ENCODE peak calls at places on chromosome 9, in six cellular contexts. Y is transverse colon; D is stimulated activated CD8-positive, alpha-beta memory T cell treated with anti-CD3 and anti-CD28 coated beads, Interleukin-15, amount 100 ng/mL, for 48 hours; F is cardiac muscle cell; B is SK-N-DZ; I is A172. S is an unnamed sample.

GRCh38 chr9:95788486-95789110 is 86.9 kb upstream of the ERCC6L2 start:
- DNase-seq in F (no peak), B (no peak), Y (no peak), D (no peak), I (no peak), S (no peak)

GRCh38 chr9:14652729-14653377 is 40.4 kb downstream of the ZDHHC21 start:
- DNase-seq in B (peak; percentile 16), I (peak; percentile 4), D (no peak), Y (no peak), F (peak; percentile 30), S (no peak)

GRCh38 chr9:137141976-137142936 is 3.3 kb downstream of the GRIN1 start:
- DNase-seq in Y (no peak), F (no peak), I (no peak), B (no peak), D (no peak), S (no peak)

GRCh38 chr9:31210982-31211570 is 1173.4 kb upstream of the ACO1 start:
- DNase-seq in I (peak; percentile 8), Y (peak; percentile 7), D (no peak), F (peak; percentile 45), B (no peak), S (no peak)

GRCh38 chr9:127783111-127783621 is 2.7 kb upstream of the CDK9 start:
- DNase-seq in Y (peak; percentile 70), B (no peak), I (no peak), D (peak; percentile 80), F (no peak), S (peak; percentile 37)

GRCh38 chr9:134173127-134174072 is 9.0 kb upstream of the RNU6ATAC start:
- DNase-seq in I (no peak), F (no peak), B (no peak), Y (no peak), D (no peak), S (no peak)

GRCh38 chr9:2050236-2050635 is 35.1 kb downstream of the SMARCA2 start:
- DNase-seq in Y (no peak), I (no peak), D (no peak), F (no peak), B (no peak), S (no peak)

GRCh38 chr9:112012026-112012902 is 115.7 kb downstream of the UGCG start:
- DNase-seq in I (peak; percentile 96), Y (peak; percentile 72), F (peak; percentile 91), B (no peak), D (peak; percentile 17), S (peak; percentile 89)

GRCh38 chr9:104831681-104832080 is 67.8 kb downstream of the NIPSNAP3B start:
- DNase-seq in Y (no peak), F (no peak), I (peak; percentile 72), D (no peak), B (no peak), S (peak; percentile 45)